ENCODE peak calls at places on chromosome X, in four cellular contexts. M, P, S and D are unnamed samples.
A peak's percentile ranks its signal among the peaks of the same experiment; 100 is the strongest.

GRCh38 chrX:1502241-1502640 is 34.7 kb downstream of the P2RY8 start:
- DNase-seq in M (no peak), P (no peak), S (no peak), D (no peak)

GRCh38 chrX:31272472-31272775 is 200.6 kb upstream of the FTHL17 start:
- DNase-seq in M (no peak), S (no peak), P (no peak), D (no peak)

GRCh38 chrX:12930150-12930549 is 23.7 kb downstream of the TLR8 start:
- DNase-seq in M (no peak), S (no peak), P (no peak), D (no peak)

GRCh38 chrX:9829308-9830267 is 43.4 kb downstream of the SHROOM2 start:
- DNase-seq in S (no peak), M (no peak), P (no peak), D (peak; percentile 57)

GRCh38 chrX:85004255-85004654 is 578 bp downstream of the APOOL start:
- DNase-seq in S (no peak), P (no peak), M (no peak), D (no peak)

GRCh38 chrX:40971736-40972135 is 113.5 kb upstream of the USP9X start:
- DNase-seq in S (no peak), M (no peak), P (no peak), D (no peak)

GRCh38 chrX:100643212-100643611 is 787 bp upstream of the SRPX2 start:
- DNase-seq in S (no peak), P (no peak), M (no peak), D (no peak)

GRCh38 chrX:23501974-23502373 is 165.3 kb upstream of the PRDX4 start:
- DNase-seq in M (no peak), P (no peak), S (no peak), D (no peak)

GRCh38 chrX:23048806-23049573 is 49.2 kb downstream of the DDX53 start:
- DNase-seq in M (no peak), S (no peak), P (no peak), D (no peak)

GRCh38 chrX:115571712-115572111 is 10.7 kb downstream of the PLS3 start:
- DNase-seq in P (no peak), S (no peak), M (no peak), D (no peak)

GRCh38 chrX:130179579-130180215 is 7.9 kb downstream of the RAB33A start:
- DNase-seq in M (no peak), P (no peak), S (no peak), D (no peak)

GRCh38 chrX:7582191-7582590 is 260.8 kb upstream of the VCX start:
- DNase-seq in M (no peak), P (no peak), S (no peak), D (no peak)

GRCh38 chrX:151970027-151970426 is 4.4 kb downstream of the GABRE start:
- DNase-seq in P (no peak), M (no peak), S (no peak), D (no peak)

GRCh38 chrX:111490683-111491082 is 20.8 kb upstream of the SERTM2 start:
- DNase-seq in M (no peak), S (no peak), P (no peak), D (no peak)

GRCh38 chrX:21374163-21374993 is at the start of gene CNKSR2:
- DNase-seq in P (peak; percentile 74), M (peak; percentile 42), S (no peak), D (peak; percentile 68)

GRCh38 chrX:85111347-85111746 is 107.7 kb downstream of the APOOL start:
- DNase-seq in P (peak; percentile 8), S (no peak), M (no peak), D (peak; percentile 7)

GRCh38 chrX:153551135-153551534 is 33.7 kb downstream of the ATP2B3 start:
- DNase-seq in M (no peak), P (no peak), S (no peak), D (no peak)

GRCh38 chrX:45740291-45740690 is 539.6 kb upstream of the DIPK2B start:
- DNase-seq in M (no peak), P (no peak), S (no peak), D (no peak)

GRCh38 chrX:145623453-145623852 is 194.2 kb upstream of the SLITRK2 start:
- DNase-seq in M (no peak), P (no peak), S (no peak), D (no peak)

GRCh38 chrX:154761977-154762528 is 611 bp upstream of the DKC1 start:
- DNase-seq in M (peak; percentile 26), P (no peak), S (no peak), D (peak; percentile 17)

GRCh38 chrX:70422886-70423336 is at the start of gene GDPD2:
- DNase-seq in S (no peak), M (no peak), P (peak; percentile 77), D (peak; percentile 6)

GRCh38 chrX:37776283-37776986 is 3.4 kb upstream of the CYBB start:
- DNase-seq in M (no peak), S (no peak), P (no peak), D (peak; percentile 24)

GRCh38 chrX:47483310-47484268 is 567 bp upstream of the ZNF41 start:
- DNase-seq in M (peak; percentile 37), P (peak; percentile 22), S (no peak), D (no peak)

GRCh38 chrX:6910218-6910617 is 237.3 kb upstream of the STS start:
- DNase-seq in M (no peak), S (no peak), P (no peak), D (no peak)

GRCh38 chrX:47112316-47112954 is 32.1 kb downstream of the NDUFB11 start:
- DNase-seq in P (peak; percentile 29), M (no peak), S (no peak), D (peak; percentile 9)

GRCh38 chrX:3609800-3610199 is 103.6 kb downstream of the PRKX start:
- DNase-seq in S (no peak), M (no peak), P (no peak), D (no peak)

GRCh38 chrX:69616520-69617203 is 749 bp downstream of the EDA start:
- DNase-seq in P (peak; percentile 21), S (no peak), M (peak; percentile 32), D (peak; percentile 2)

GRCh38 chrX:43386872-43387271 is 269.2 kb upstream of the MAOA start:
- DNase-seq in P (no peak), S (no peak), M (no peak), D (peak; percentile 2)

GRCh38 chrX:1190596-1191145 is 21.8 kb downstream of the CRLF2 start:
- DNase-seq in P (no peak), S (no peak), M (no peak), D (no peak)

GRCh38 chrX:12390301-12390700 is 252.0 kb downstream of the FRMPD4 start:
- DNase-seq in M (no peak), P (no peak), S (no peak), D (no peak)

GRCh38 chrX:41558531-41558930 is 111.4 kb downstream of the NYX start:
- DNase-seq in M (no peak), S (no peak), P (peak; percentile 33), D (peak; percentile 7)

GRCh38 chrX:55486736-55487135 is 2.9 kb downstream of the USP51 start:
- DNase-seq in P (no peak), S (no peak), M (no peak), D (no peak)

GRCh38 chrX:134236690-134237362 is at the start of gene CCDC160:
- DNase-seq in S (no peak), M (peak; percentile 61), P (peak; percentile 79), D (peak; percentile 19)

GRCh38 chrX:102835504-102836146 is 101.4 kb upstream of the RAB40AL start:
- DNase-seq in S (no peak), M (no peak), P (peak; percentile 48), D (peak; percentile 16)

GRCh38 chrX:119529355-119530276 is 35.6 kb downstream of the STEEP1 start:
- DNase-seq in M (no peak), S (no peak), P (no peak), D (no peak)
- TF ChIP-seq CTCF in M (no peak), S (no peak), P (no peak), D (no peak)

GRCh38 chrX:71911023-71911730 is 532 bp downstream of the NHSL2 start:
- DNase-seq in M (peak; percentile 22), P (peak; percentile 66), S (no peak), D (peak; percentile 37)
- TF ChIP-seq CTCF in M (peak; percentile 17), P (peak; percentile 26), S (peak; percentile 11), D (peak; percentile 53)

GRCh38 chrX:147803948-147804347 is 107.8 kb upstream of the FMR1 start:
- DNase-seq in M (no peak), P (peak; percentile 50), S (no peak), D (peak; percentile 8)
- TF ChIP-seq CTCF in M (no peak), P (peak; percentile 58), S (no peak), D (peak; percentile 47)

GRCh38 chrX:147573266-147573665 is 338.5 kb upstream of the FMR1 start:
- DNase-seq in M (no peak), S (no peak), P (peak; percentile 0), D (no peak)

GRCh38 chrX:147565239-147565638 is 346.5 kb upstream of the FMR1 start:
- DNase-seq in S (no peak), M (no peak), P (no peak), D (no peak)

GRCh38 chrX:147570483-147570882 is 341.2 kb upstream of the FMR1 start:
- DNase-seq in M (no peak), P (peak; percentile 1), S (no peak), D (no peak)
- TF ChIP-seq CTCF in M (no peak), P (peak; percentile 17), S (no peak), D (no peak)

GRCh38 chrX:26442340-26442739 is 226.4 kb downstream of the MAGEB5 start:
- DNase-seq in P (peak; percentile 43), S (no peak), M (no peak), D (no peak)
- TF ChIP-seq CTCF in P (peak; percentile 66), S (no peak), M (no peak), D (no peak)

DNA sequence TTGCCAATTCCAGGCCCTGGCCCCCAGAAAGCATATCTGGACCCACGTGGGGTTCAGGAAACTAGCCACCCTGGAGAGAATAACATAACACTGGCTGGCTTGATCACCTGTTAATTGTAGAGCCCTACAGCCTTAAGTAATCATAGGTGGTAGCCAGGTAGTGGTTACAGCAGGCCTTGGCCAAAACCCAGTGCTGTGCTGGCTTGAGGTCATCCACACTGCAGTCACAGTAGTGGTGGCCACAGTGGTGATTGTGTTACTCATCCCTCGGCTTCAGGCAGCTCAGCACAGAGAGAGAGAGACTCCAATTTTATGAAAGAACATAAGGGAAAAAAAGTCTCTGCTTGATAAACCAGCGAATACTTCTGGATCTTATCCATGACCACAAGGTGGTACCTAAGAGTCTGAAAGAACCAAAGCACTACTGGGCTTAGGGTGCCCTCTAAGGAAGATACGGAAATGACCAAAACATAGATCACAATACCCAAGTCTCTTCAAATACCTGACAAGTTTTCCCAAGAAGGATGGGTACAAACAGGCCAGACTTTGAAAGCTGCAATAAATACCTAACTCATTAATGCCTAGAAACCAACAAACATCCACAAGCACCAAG is 46.6 kb upstream of the CDX4 start:
- DNase-seq in P (peak; percentile 4), M (no peak), S (no peak), D (no peak)
- TF ChIP-seq CTCF in P (peak; percentile 31), M (no peak), S (no peak), D (no peak)